ENCODE peak calls at places on chromosomes 13 and 19, in eight cellular contexts. S is T-cell; W is HEK293T; M is brain pericyte; V is aorta; J is activated CD4-positive, CD25-positive, alpha-beta regulatory T cell; P is stimulated activated CD4-positive, alpha-beta T cell treated with anti-CD3 and anti-CD28 coated beads, Interleukin-2, amount 100 ng/mL, for 48 hours; H is breast epithelium. I is an unnamed sample.

GRCh38 chr19:35144600-35145436 is 1.8 kb downstream of the FXYD7 start:
- DNase-seq in S (no peak), W (peak), M (no peak), V (no peak), J (no peak), P (no peak), H (no peak), I (no peak)

GRCh38 chr19:42360787-42361544 is 29.1 kb downstream of the CNFN start:
- DNase-seq in S (no peak), W (no peak), M (no peak), V (no peak), J (no peak), P (no peak), H (no peak), I (no peak)

GRCh38 chr19:45913874-45914830 is at the start of gene NANOS2:
- DNase-seq in S (no peak), W (peak), M (no peak), V (no peak), J (no peak), P (no peak), H (no peak), I (no peak)

GRCh38 chr19:44687898-44688297 is 11.1 kb upstream of the CEACAM16 start:
- DNase-seq in S (no peak), W (no peak), M (no peak), V (no peak), J (no peak), P (no peak), H (no peak), I (no peak)

GRCh38 chr19:13788991-13789390 is 6.3 kb upstream of the ZSWIM4 start:
- DNase-seq in S (peak), W (no peak), M (no peak), V (peak), J (no peak), P (no peak), H (no peak), I (no peak)

GRCh38 chr13:46486270-46486669 is 66.7 kb upstream of the LRCH1 start:
- DNase-seq in S (no peak), W (no peak), M (no peak), V (no peak), J (no peak), P (no peak), H (no peak), I (no peak)

GRCh38 chr13:105721056-105721455 is 814.4 kb downstream of the EFNB2 start:
- DNase-seq in S (no peak), W (no peak), M (peak), V (no peak), J (no peak), P (no peak), H (no peak), I (no peak)

GRCh38 chr13:90732049-90732448 is 615.4 kb upstream of the MIR17HG start:
- DNase-seq in S (no peak), W (no peak), M (no peak), V (no peak), J (no peak), P (no peak), H (no peak), I (no peak)

GRCh38 chr13:89627991-89628390 is 1719.5 kb upstream of the MIR17HG start:
- DNase-seq in S (no peak), W (no peak), M (no peak), V (no peak), J (no peak), P (no peak), H (no peak), I (no peak)

GRCh38 chr13:34698953-34699352 is 243.1 kb upstream of the NBEA start:
- DNase-seq in S (no peak), W (no peak), M (no peak), V (no peak), J (no peak), P (no peak), H (no peak), I (no peak)

GRCh38 chr13:41588899-41589298 is 131.5 kb downstream of the RGCC start:
- DNase-seq in S (no peak), W (no peak), M (no peak), V (no peak), J (peak), P (peak), H (no peak), I (no peak)

GRCh38 chr19:410243-410781 is 1.4 kb upstream of the C2CD4C start:
- DNase-seq in S (no peak), W (no peak), M (no peak), V (peak), J (no peak), P (no peak), H (peak), I (no peak)

GRCh38 chr13:96552523-96552922 is 441.8 kb downstream of the OXGR1 start:
- DNase-seq in S (no peak), W (no peak), M (no peak), V (no peak), J (no peak), P (no peak), H (no peak), I (no peak)

GRCh38 chr19:28493881-28494280 is 719.1 kb downstream of the UQCRFS1 start:
- DNase-seq in S (no peak), W (no peak), M (no peak), V (no peak), J (no peak), P (no peak), H (no peak), I (no peak)

GRCh38 chr13:112451512-112452379 is 75.6 kb downstream of the SPACA7 start:
- DNase-seq in S (no peak), W (no peak), M (no peak), V (no peak), J (no peak), P (no peak), H (no peak), I (no peak)

GRCh38 chr19:51108066-51108804 is at the start of gene CTU1:
- DNase-seq in S (peak), W (peak), M (peak), V (peak), J (peak), P (peak), H (peak), I (peak)

GRCh38 chr13:98542568-98543379 is 34.1 kb downstream of the STK24 start:
- DNase-seq in S (no peak), W (no peak), M (no peak), V (no peak), J (no peak), P (no peak), H (no peak), I (no peak)

GRCh38 chr13:106349080-106349841 is 186.2 kb downstream of the EFNB2 start:
- DNase-seq in S (no peak), W (peak), M (no peak), V (no peak), J (no peak), P (no peak), H (no peak), I (no peak)

GRCh38 chr19:27744926-27745844 is 1467.8 kb downstream of the UQCRFS1 start:
- DNase-seq in S (no peak), W (no peak), M (no peak), V (no peak), J (no peak), P (no peak), H (no peak), I (no peak)

GRCh38 chr19:41175825-41176734 is 16.9 kb upstream of the CYP2S1 start:
- DNase-seq in S (peak), W (no peak), M (no peak), V (peak), J (no peak), P (peak), H (no peak), I (no peak)

GRCh38 chr19:6035026-6035425 is 57.1 kb upstream of the RANBP3 start:
- DNase-seq in S (no peak), W (no peak), M (no peak), V (no peak), J (no peak), P (no peak), H (peak), I (no peak)

GRCh38 chr13:110232146-110232545 is 74.8 kb downstream of the COL4A1 start:
- DNase-seq in S (no peak), W (no peak), M (no peak), V (no peak), J (no peak), P (no peak), H (no peak), I (no peak)

GRCh38 chr19:52946322-52947310 is 16.1 kb downstream of the ZNF816 start:
- DNase-seq in S (no peak), W (no peak), M (no peak), V (no peak), J (no peak), P (no peak), H (no peak), I (no peak)

GRCh38 chr19:49111218-49111998 is 2.8 kb upstream of the LIN7B start:
- DNase-seq in S (no peak), W (no peak), M (no peak), V (no peak), J (no peak), P (no peak), H (no peak), I (no peak)

GRCh38 chr13:74250738-74251190 is 116.6 kb upstream of the KLF12 start:
- DNase-seq in S (no peak), W (no peak), M (no peak), V (no peak), J (no peak), P (no peak), H (no peak), I (no peak)

GRCh38 chr19:19820774-19821315 is 705 bp downstream of the ZNF506 start:
- DNase-seq in S (no peak), W (no peak), M (no peak), V (no peak), J (no peak), P (no peak), H (no peak), I (peak)

GRCh38 chr13:106756446-106756845 is 188.5 kb upstream of the ARGLU1 start:
- DNase-seq in S (no peak), W (no peak), M (no peak), V (no peak), J (no peak), P (no peak), H (no peak), I (no peak)

GRCh38 chr13:96044238-96044637 is 9.0 kb downstream of the UGGT2 start:
- DNase-seq in S (no peak), W (no peak), M (no peak), V (no peak), J (no peak), P (no peak), H (no peak), I (no peak)

GRCh38 chr13:74299688-74300087 is 165.5 kb upstream of the KLF12 start:
- DNase-seq in S (no peak), W (no peak), M (no peak), V (peak), J (no peak), P (no peak), H (no peak), I (no peak)

GRCh38 chr13:28867564-28867963 is 47.4 kb downstream of the MTUS2 start:
- DNase-seq in S (no peak), W (no peak), M (no peak), V (no peak), J (no peak), P (no peak), H (no peak), I (no peak)

GRCh38 chr19:18775586-18776287 is 15.4 kb downstream of the COMP start:
- DNase-seq in S (no peak), W (no peak), M (no peak), V (no peak), J (no peak), P (no peak), H (no peak), I (no peak)

GRCh38 chr13:46184277-46184699 is 2.3 kb upstream of the LCP1 start:
- DNase-seq in S (peak), W (peak), M (no peak), V (peak), J (peak), P (peak), H (no peak), I (peak)

GRCh38 chr13:29106651-29107050 is 286.5 kb downstream of the MTUS2 start:
- DNase-seq in S (no peak), W (no peak), M (no peak), V (no peak), J (no peak), P (no peak), H (no peak), I (no peak)

GRCh38 chr13:101384929-101385328 is 31.4 kb downstream of the NALCN start:
- DNase-seq in S (no peak), W (no peak), M (no peak), V (no peak), J (no peak), P (no peak), H (no peak), I (no peak)

GRCh38 chr13:48146122-48146521 is 51.2 kb upstream of the MED4 start:
- DNase-seq in S (no peak), W (no peak), M (no peak), V (no peak), J (no peak), P (no peak), H (no peak), I (no peak)

GRCh38 chr13:62767473-62767872 is 1351.8 kb upstream of the PCDH20 start:
- DNase-seq in S (no peak), W (no peak), M (no peak), V (no peak), J (no peak), P (no peak), H (no peak), I (no peak)

GRCh38 chr19:8485561-8486371 is 16.7 kb downstream of the PRAM1 start:
- DNase-seq in S (no peak), W (no peak), M (no peak), V (no peak), J (no peak), P (no peak), H (no peak), I (no peak)

GRCh38 chr13:23579072-23579885 is 9.1 kb downstream of the TNFRSF19 start:
- DNase-seq in S (peak), W (peak), M (peak), V (peak), J (peak), P (peak), H (peak), I (peak)

I was measured in activated naive CD4-positive, alpha-beta T cell.